ENCODE peak calls at places on chromosomes 1 and 21, in four cellular contexts. Z is NCI-H1105, T is AG08395, C is tibial nerve. G is an unnamed sample.

GRCh38 chr21:42071146-42071737 is at the start of gene UMODL1:
- DNase-seq in Z (no peak), C (no peak), T (no peak), G (no peak)

GRCh38 chr1:151612506-151613274 is 840 bp downstream of the SNX27 start:
- DNase-seq in T (peak), Z (peak), C (no peak), G (no peak)

GRCh38 chr1:53368314-53369033 is 40.6 kb upstream of the LRP8 start:
- DNase-seq in T (no peak), Z (no peak), C (no peak), G (no peak)

GRCh38 chr21:36203603-36203889 is 46.9 kb downstream of the DOP1B start:
- DNase-seq in T (peak), C (no peak), Z (no peak), G (no peak)

GRCh38 chr1:119565131-119565772 is 58.2 kb downstream of the HSD3B1 start:
- DNase-seq in T (no peak), Z (no peak), C (no peak), G (no peak)

GRCh38 chr1:82398357-82398756 is 597.6 kb downstream of the ADGRL2 start:
- DNase-seq in C (no peak), Z (no peak), T (no peak), G (no peak)

GRCh38 chr21:42784276-42784675 is 95.1 kb downstream of the WDR4 start:
- DNase-seq in C (no peak), T (no peak), Z (no peak), G (no peak)

GRCh38 chr1:6045561-6045960 is at the start of gene KCNAB2:
- DNase-seq in T (no peak), C (no peak), Z (no peak), G (no peak)

GRCh38 chr1:94160811-94161210 is 39.9 kb upstream of the ABCA4 start:
- DNase-seq in T (peak), C (no peak), Z (no peak), G (no peak)

GRCh38 chr1:118304722-118305344 is 119.8 kb upstream of the SPAG17 start:
- DNase-seq in C (no peak), T (peak), Z (no peak), G (no peak)

G was measured in keratinocyte.